ENCODE peak calls at places on chromosomes 1 and 21, in nine cellular contexts. B is myocyte; E is SHP77; S is central memory CD4-positive, alpha-beta T cell; D is lower lobe of right lung; P is SW480; O is T47D; R is activated T-helper 9 cell treated with anti-CD3 and anti-CD28 coated beads, Interleukin-2, amount 50 U/mL, for 16 hours; L is OCI-LY7. V is an unnamed sample.

GRCh38 chr1:167927075-167927754 is 9.3 kb upstream of the DCAF6 start:
- DNase-seq in O (peak; percentile 30), B (no peak), R (no peak), L (no peak), P (no peak), S (no peak), D (no peak), E (no peak), V (no peak)

GRCh38 chr21:41831453-41831831 is 47.7 kb downstream of the PRDM15 start:
- DNase-seq in L (no peak), D (no peak), B (no peak), R (no peak), E (no peak), O (no peak), S (no peak), P (no peak), V (no peak)

GRCh38 chr1:211639500-211640361 is 35.7 kb downstream of the NEK2 start:
- DNase-seq in E (no peak), O (no peak), D (no peak), P (no peak), R (no peak), S (no peak), L (no peak), B (peak; percentile 45), V (no peak)

GRCh38 chr1:232445361-232446106 is 184.4 kb downstream of the SIPA1L2 start:
- DNase-seq in B (no peak), E (no peak), R (no peak), P (no peak), O (no peak), L (no peak), S (no peak), D (no peak), V (no peak)

GRCh38 chr1:86774305-86775304 is 70.2 kb downstream of the SH3GLB1 start:
- DNase-seq in L (peak; percentile 93), O (no peak), R (peak; percentile 4), B (peak; percentile 97), P (peak; percentile 91), E (peak; percentile 83), D (peak; percentile 73), S (no peak), V (no peak)

GRCh38 chr1:209318302-209319056 is 265.0 kb upstream of the CAMK1G start:
- DNase-seq in P (no peak), L (no peak), E (no peak), D (no peak), S (no peak), R (no peak), O (peak; percentile 13), B (peak; percentile 64), V (no peak)

GRCh38 chr1:51272916-51273315 is 36.8 kb downstream of the RNF11 start:
- DNase-seq in D (no peak), B (no peak), O (no peak), L (no peak), R (no peak), E (no peak), S (no peak), P (no peak), V (no peak)

GRCh38 chr1:224430511-224431113 is 4.0 kb downstream of the WDR26 start:
- DNase-seq in S (peak; percentile 69), L (peak; percentile 46), R (no peak), P (no peak), E (no peak), B (peak; percentile 67), D (no peak), O (no peak), V (no peak)

GRCh38 chr1:41359211-41360073 is 1.8 kb upstream of the FOXO6 start:
- DNase-seq in P (no peak), E (no peak), S (no peak), D (no peak), R (no peak), B (peak; percentile 93), O (no peak), L (no peak), V (no peak)

GRCh38 chr1:168084396-168085231 is 52.1 kb downstream of the GPR161 start:
- DNase-seq in D (peak; percentile 77), E (peak; percentile 41), P (peak; percentile 14), S (peak; percentile 20), L (peak; percentile 43), O (peak; percentile 47), B (no peak), R (peak; percentile 37), V (no peak)

GRCh38 chr1:110171134-110171733 is 20.9 kb downstream of the SLC6A17 start:
- DNase-seq in L (no peak), R (no peak), D (no peak), S (no peak), O (no peak), P (no peak), E (no peak), B (peak; percentile 49), V (no peak)

GRCh38 chr1:81876901-81877750 is 76.4 kb downstream of the ADGRL2 start:
- DNase-seq in L (no peak), B (peak; percentile 4), D (no peak), R (no peak), S (no peak), O (no peak), E (no peak), P (no peak), V (peak; percentile 44)

GRCh38 chr1:230113605-230114241 is 46.7 kb downstream of the GALNT2 start:
- DNase-seq in D (no peak), B (peak; percentile 77), R (no peak), O (no peak), L (no peak), S (no peak), P (no peak), E (no peak), V (no peak)

GRCh38 chr21:32329331-32329730 is 30.7 kb downstream of the MRAP start:
- DNase-seq in B (peak; percentile 40), D (no peak), P (no peak), S (no peak), R (no peak), O (no peak), E (no peak), L (no peak), V (no peak)

GRCh38 chr1:30845891-30846290 is 62.7 kb downstream of the SDC3 start:
- DNase-seq in O (no peak), R (no peak), D (no peak), S (no peak), B (no peak), E (no peak), P (no peak), L (no peak), V (no peak)

GRCh38 chr1:9714257-9714718 is 62.8 kb downstream of the PIK3CD start:
- DNase-seq in L (peak; percentile 38), S (peak; percentile 53), P (peak; percentile 29), B (no peak), R (no peak), O (no peak), E (no peak), D (no peak), V (no peak)

GRCh38 chr21:31559368-31560119 is 99.9 kb upstream of the SOD1 start:
- DNase-seq in O (peak; percentile 97), L (peak; percentile 99), B (peak; percentile 93), D (peak; percentile 80), E (peak; percentile 83), R (peak; percentile 81), P (peak; percentile 95), S (peak; percentile 89), V (no peak)

GRCh38 chr1:202283379-202283844 is 58.3 kb downstream of the UBE2T start:
- DNase-seq in L (peak; percentile 47), S (peak; percentile 14), B (peak; percentile 60), R (no peak), D (no peak), E (no peak), P (peak; percentile 96), O (peak; percentile 40), V (no peak)

V was measured in LNCaP clone FGC.